ENCODE peak calls at places on chromosomes 7 and 10, in five cellular contexts. C is breast epithelium, B is GM12891, D is HCT116, G is GM12892. Y is an unnamed sample.

GRCh38 chr10:88045544-88046415 is 182.4 kb downstream of the PTEN start:
- DNase-seq in C (no peak), B (no peak), D (no peak), G (no peak), Y (no peak)

GRCh38 chr7:151876112-151876898 is 610 bp downstream of the PRKAG2 start:
- DNase-seq in C (peak), B (peak), D (no peak), G (no peak), Y (no peak)

GRCh38 chr7:140404565-140405080 is 765 bp downstream of the RAB19 start:
- DNase-seq in C (no peak), B (no peak), D (no peak), G (no peak), Y (no peak)

GRCh38 chr7:138208864-138209263 is 132.6 kb downstream of the AKR1D1 start:
- DNase-seq in C (no peak), B (no peak), D (no peak), G (no peak), Y (no peak)

GRCh38 chr10:34473174-34474059 is 341.7 kb downstream of the PARD3 start:
- DNase-seq in C (no peak), B (no peak), D (no peak), G (no peak), Y (no peak)

GRCh38 chr10:58642283-58642682 is 129.6 kb downstream of the BICC1 start:
- DNase-seq in C (no peak), B (no peak), D (no peak), G (no peak), Y (no peak)

GRCh38 chr7:157335991-157336382 is 817 bp upstream of the DNAJB6 start:
- DNase-seq in C (no peak), B (no peak), D (no peak), G (no peak), Y (no peak)

GRCh38 chr7:26156454-26157365 is 4.7 kb downstream of the NFE2L3 start:
- DNase-seq in C (no peak), B (no peak), D (peak), G (no peak), Y (no peak)

GRCh38 chr7:124550036-124550435 is 215.6 kb downstream of the GPR37 start:
- DNase-seq in C (no peak), B (no peak), D (no peak), G (no peak), Y (no peak)

GRCh38 chr10:22625511-22626288 is 88.7 kb downstream of the PIP4K2A start:
- DNase-seq in C (no peak), B (no peak), D (no peak), G (no peak), Y (no peak)

GRCh38 chr7:128791121-128791967 is 424 bp upstream of the CCDC136 start:
- DNase-seq in C (no peak), B (peak), D (no peak), G (peak), Y (no peak)

GRCh38 chr10:46325021-46325420 is 38.2 kb downstream of the ANTXRL start:
- DNase-seq in C (no peak), B (no peak), D (no peak), G (no peak), Y (no peak)

GRCh38 chr10:45471531-45472310 is 97.7 kb downstream of the ALOX5 start:
- DNase-seq in C (no peak), B (no peak), D (no peak), G (no peak), Y (no peak)

GRCh38 chr7:144818516-144818915 is 17.3 kb downstream of the TPK1 start:
- DNase-seq in C (no peak), B (no peak), D (no peak), G (no peak), Y (no peak)

GRCh38 chr10:75398238-75398629 is 3.3 kb downstream of the ZNF503 start:
- DNase-seq in C (no peak), B (no peak), D (no peak), G (no peak), Y (no peak)

GRCh38 chr7:5452937-5453540 is 29.4 kb upstream of the TNRC18 start:
- DNase-seq in C (no peak), B (no peak), D (no peak), G (no peak), Y (no peak)

GRCh38 chr10:127433951-127434350 is 115.2 kb upstream of the NPS start:
- DNase-seq in C (no peak), B (no peak), D (no peak), G (no peak), Y (no peak)

GRCh38 chr7:137981668-137982067 is 20.2 kb downstream of the CREB3L2 start:
- DNase-seq in C (no peak), B (no peak), D (no peak), G (no peak), Y (no peak)

GRCh38 chr10:12707461-12708185 is 293.9 kb downstream of the CCDC3 start:
- DNase-seq in C (no peak), B (no peak), D (peak), G (no peak), Y (no peak)

DNA sequence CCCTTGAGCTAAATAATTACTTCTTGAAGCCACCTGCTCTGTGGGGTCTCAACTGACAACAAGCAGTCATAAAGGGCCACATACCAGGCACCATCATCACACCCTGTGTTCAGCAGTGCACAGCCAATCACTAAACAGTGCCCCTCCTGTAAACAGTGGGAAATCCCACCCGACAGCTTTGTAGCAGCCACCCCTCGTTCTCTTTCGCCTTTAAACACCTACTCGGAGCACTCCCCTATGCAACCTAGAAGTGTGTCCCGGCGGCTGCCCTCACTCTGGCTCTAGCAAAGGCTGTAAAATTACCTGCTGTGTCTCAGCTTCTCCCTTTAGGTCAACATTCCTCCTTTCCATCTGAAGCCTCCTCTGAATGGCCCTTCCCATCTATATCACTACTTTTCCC is 111.9 kb downstream of the TCERG1L start:
- DNase-seq in C (no peak), B (no peak), D (no peak), G (no peak), Y (no peak)
- TF ChIP-seq POLR2AphosphoS5 in C (no peak), B (no peak), D (no peak), G (no peak), Y (no peak)

GRCh38 chr7:20217193-20217948 is at the start of gene MACC1:
- DNase-seq in C (peak), B (no peak), D (peak), G (no peak), Y (no peak)
- TF ChIP-seq POLR2A in C (no peak), B (no peak), D (no peak), G (peak), Y (no peak)

DNA sequence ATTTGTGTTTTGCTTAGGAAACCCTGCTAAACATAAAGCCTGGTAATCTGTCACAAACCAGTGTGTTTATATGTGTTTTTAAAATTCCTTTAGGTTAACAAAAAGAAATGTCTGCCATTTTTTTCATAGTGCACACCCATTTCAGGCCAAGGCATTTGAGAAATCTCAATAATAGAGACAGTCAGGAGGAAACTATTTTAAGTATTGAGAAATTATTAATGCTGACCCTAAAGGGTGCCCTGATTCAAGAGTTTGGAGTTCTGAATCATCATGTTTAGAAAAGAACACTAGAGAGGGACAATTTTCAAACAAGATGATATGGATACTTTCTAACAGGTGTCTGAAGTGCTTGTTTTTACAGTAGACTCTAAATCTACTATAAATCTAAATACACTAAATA is 28.7 kb downstream of the MALRD1 start:
- DNase-seq in C (no peak), B (no peak), D (no peak), G (no peak), Y (no peak)
- TF ChIP-seq POLR2AphosphoS5 in C (no peak), B (no peak), D (no peak), G (no peak), Y (no peak)

GRCh38 chr10:60943372-60944158 is 420 bp downstream of the RHOBTB1 start:
- DNase-seq in C (peak), B (peak), D (peak), G (no peak), Y (no peak)
- TF ChIP-seq POLR2A in C (no peak), B (no peak), D (no peak), G (no peak), Y (no peak)

GRCh38 chr10:108374991-108375390 is 1210.5 kb upstream of the SORCS1 start:
- DNase-seq in C (no peak), B (no peak), D (no peak), G (no peak), Y (no peak)
- TF ChIP-seq POLR2AphosphoS5 in C (no peak), B (no peak), D (no peak), G (no peak), Y (no peak)

GRCh38 chr7:87447251-87447650 is 28.2 kb downstream of the ABCB4 start:
- DNase-seq in C (no peak), B (no peak), D (no peak), G (no peak), Y (no peak)

GRCh38 chr7:87448427-87448826 is 27.1 kb downstream of the ABCB4 start:
- DNase-seq in C (no peak), B (no peak), D (no peak), G (no peak), Y (no peak)

GRCh38 chr7:87451187-87451586 is 24.3 kb downstream of the ABCB4 start:
- DNase-seq in C (no peak), B (no peak), D (no peak), G (no peak), Y (no peak)

GRCh38 chr7:87450706-87451105 is 24.8 kb downstream of the ABCB4 start:
- DNase-seq in C (no peak), B (no peak), D (no peak), G (no peak), Y (no peak)

GRCh38 chr7:87445897-87446296 is 29.6 kb downstream of the ABCB4 start:
- DNase-seq in C (no peak), B (peak), D (no peak), G (no peak), Y (no peak)
- TF ChIP-seq POLR2A in C (no peak), B (no peak), D (no peak), G (no peak), Y (no peak)

GRCh38 chr7:142899661-142900060 is 14.1 kb upstream of the TRPV6 start:
- DNase-seq in C (no peak), B (no peak), D (no peak), G (no peak), Y (no peak)

GRCh38 chr7:142896151-142896550 is 10.6 kb upstream of the TRPV6 start:
- DNase-seq in C (no peak), B (no peak), D (no peak), G (no peak), Y (no peak)

GRCh38 chr7:142898377-142899235 is 13.1 kb upstream of the TRPV6 start:
- DNase-seq in C (no peak), B (no peak), D (no peak), G (no peak), Y (peak)

GRCh38 chr7:142896741-142897379 is 11.3 kb upstream of the TRPV6 start:
- DNase-seq in C (no peak), B (no peak), D (no peak), G (no peak), Y (peak)

GRCh38 chr7:142897691-142898090 is 12.1 kb upstream of the TRPV6 start:
- DNase-seq in C (no peak), B (no peak), D (no peak), G (no peak), Y (peak)
- TF ChIP-seq POLR2AphosphoS5 in C (no peak), B (no peak), D (no peak), G (no peak), Y (no peak)